ENCODE peak calls at places on chromosomes 16 and 17, in six cellular contexts. One of them, this sample, is unnamed.

GRCh38 chr16:86227041-86227440 is 283.3 kb upstream of the FOXF1 start:
- DNase-seq in K562: no peak
- DNase-seq in HL-60: no peak
- DNase-seq in GM12878: no peak
- DNase-seq in HepG2: no peak
- DNase-seq in H1: no peak
- DNase-seq in this sample: no peak

GRCh38 chr17:78409191-78409621 is 30.8 kb downstream of the PGS1 start:
- DNase-seq in K562: no peak
- DNase-seq in HL-60: no peak
- DNase-seq in GM12878: no peak
- DNase-seq in HepG2: no peak
- DNase-seq in H1: no peak
- DNase-seq in this sample: no peak

GRCh38 chr16:11030990-11031510 is 86.7 kb downstream of the CLEC16A start:
- DNase-seq in K562: no peak
- DNase-seq in HL-60: no peak
- DNase-seq in GM12878: no peak
- DNase-seq in HepG2: no peak
- DNase-seq in H1: no peak
- DNase-seq in this sample: no peak

GRCh38 chr17:33922971-33923370 is 332.1 kb upstream of the CCL2 start:
- DNase-seq in K562: no peak
- DNase-seq in HL-60: no peak
- DNase-seq in GM12878: no peak
- DNase-seq in HepG2: no peak
- DNase-seq in H1: no peak
- DNase-seq in this sample: no peak

GRCh38 chr17:75153854-75154194 is 488 bp downstream of the JPT1 start:
- DNase-seq in K562: peak
- DNase-seq in HL-60: no peak
- DNase-seq in GM12878: no peak
- DNase-seq in HepG2: no peak
- DNase-seq in H1: no peak
- DNase-seq in this sample: no peak

GRCh38 chr16:11915644-11916523 is at the start of gene GSPT1:
- DNase-seq in K562: peak
- DNase-seq in HL-60: peak
- DNase-seq in GM12878: peak
- DNase-seq in HepG2: peak
- DNase-seq in H1: peak
- DNase-seq in this sample: peak

GRCh38 chr17:15944720-15945492 is at the start of gene ADORA2B:
- DNase-seq in K562: peak
- DNase-seq in HL-60: peak
- DNase-seq in GM12878: no peak
- DNase-seq in HepG2: peak
- DNase-seq in H1: no peak
- DNase-seq in this sample: peak

GRCh38 chr17:71484546-71484945 is 636.3 kb upstream of the SOX9 start:
- DNase-seq in K562: no peak
- DNase-seq in HL-60: no peak
- DNase-seq in GM12878: no peak
- DNase-seq in HepG2: no peak
- DNase-seq in H1: no peak
- DNase-seq in this sample: no peak

GRCh38 chr17:38735161-38735997 is 5.2 kb downstream of the CISD3 start:
- DNase-seq in K562: peak
- DNase-seq in HL-60: no peak
- DNase-seq in GM12878: no peak
- DNase-seq in HepG2: peak
- DNase-seq in H1: no peak
- DNase-seq in this sample: peak

GRCh38 chr17:77863814-77864161 is 94.7 kb upstream of the TNRC6C start:
- DNase-seq in K562: peak
- DNase-seq in HL-60: no peak
- DNase-seq in GM12878: no peak
- DNase-seq in HepG2: peak
- DNase-seq in H1: no peak
- DNase-seq in this sample: peak

GRCh38 chr17:80244871-80245509 is 15.7 kb upstream of the RNF213 start:
- DNase-seq in K562: no peak
- DNase-seq in HL-60: no peak
- DNase-seq in GM12878: no peak
- DNase-seq in HepG2: no peak
- DNase-seq in H1: no peak
- DNase-seq in this sample: peak

GRCh38 chr17:81463506-81463905 is 49.1 kb downstream of the ACTG1 start:
- DNase-seq in K562: no peak
- DNase-seq in HL-60: no peak
- DNase-seq in GM12878: no peak
- DNase-seq in HepG2: no peak
- DNase-seq in H1: no peak
- DNase-seq in this sample: no peak

GRCh38 chr17:40355123-40355803 is 9.3 kb downstream of the GJD3 start:
- DNase-seq in K562: peak
- DNase-seq in HL-60: no peak
- DNase-seq in GM12878: no peak
- DNase-seq in HepG2: peak
- DNase-seq in H1: no peak
- DNase-seq in this sample: peak

GRCh38 chr17:161481-161880 is 20.0 kb downstream of the DOC2B start:
- DNase-seq in K562: no peak
- DNase-seq in HL-60: no peak
- DNase-seq in GM12878: no peak
- DNase-seq in HepG2: no peak
- DNase-seq in H1: no peak
- DNase-seq in this sample: no peak

GRCh38 chr16:9123401-9123800 is 32.0 kb downstream of the HAPSTR1 start:
- DNase-seq in K562: no peak
- DNase-seq in HL-60: no peak
- DNase-seq in GM12878: no peak
- DNase-seq in HepG2: no peak
- DNase-seq in H1: no peak
- DNase-seq in this sample: no peak

GRCh38 chr16:9122969-9123368 is 31.5 kb downstream of the HAPSTR1 start:
- DNase-seq in K562: no peak
- DNase-seq in HL-60: no peak
- DNase-seq in GM12878: no peak
- DNase-seq in HepG2: no peak
- DNase-seq in H1: no peak
- DNase-seq in this sample: no peak

GRCh38 chr16:9122342-9122741 is 30.9 kb downstream of the HAPSTR1 start:
- DNase-seq in K562: no peak
- DNase-seq in HL-60: no peak
- DNase-seq in GM12878: no peak
- DNase-seq in HepG2: no peak
- DNase-seq in H1: no peak
- DNase-seq in this sample: no peak

GRCh38 chr16:9116141-9116540 is 24.7 kb downstream of the HAPSTR1 start:
- DNase-seq in K562: no peak
- DNase-seq in HL-60: no peak
- DNase-seq in GM12878: no peak
- DNase-seq in HepG2: no peak
- DNase-seq in H1: no peak
- DNase-seq in this sample: no peak

DNA sequence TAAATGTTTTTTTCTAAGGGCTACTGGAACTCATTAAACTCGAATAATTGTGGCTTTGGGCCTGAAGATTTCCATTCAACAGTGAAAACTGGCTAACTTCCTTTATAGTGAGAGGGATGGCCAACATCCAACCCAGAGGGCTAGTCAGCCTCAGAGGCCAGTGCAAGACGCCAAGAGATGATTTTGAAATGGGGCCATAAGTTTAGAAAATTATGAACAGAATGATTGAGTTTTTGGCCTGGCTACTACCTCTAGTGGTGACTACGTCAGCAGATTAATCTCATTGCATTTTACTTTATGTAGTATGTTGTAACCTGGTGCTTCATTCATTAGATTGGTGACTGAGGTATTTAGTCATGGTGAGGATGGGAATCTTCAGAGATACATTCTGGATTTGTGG is 28.4 kb downstream of the HAPSTR1 start:
- DNase-seq in K562: no peak
- DNase-seq in HL-60: no peak
- DNase-seq in GM12878: no peak
- DNase-seq in HepG2: no peak
- DNase-seq in H1: no peak
- DNase-seq in this sample: no peak
- TF ChIP-seq GABPA in K562: no peak
- TF ChIP-seq GABPA in HL-60: no peak
- TF ChIP-seq GABPA in GM12878: no peak
- TF ChIP-seq GABPA in HepG2: no peak
- TF ChIP-seq GABPA in H1: no peak
- TF ChIP-seq GABPA in this sample: no peak

DNA sequence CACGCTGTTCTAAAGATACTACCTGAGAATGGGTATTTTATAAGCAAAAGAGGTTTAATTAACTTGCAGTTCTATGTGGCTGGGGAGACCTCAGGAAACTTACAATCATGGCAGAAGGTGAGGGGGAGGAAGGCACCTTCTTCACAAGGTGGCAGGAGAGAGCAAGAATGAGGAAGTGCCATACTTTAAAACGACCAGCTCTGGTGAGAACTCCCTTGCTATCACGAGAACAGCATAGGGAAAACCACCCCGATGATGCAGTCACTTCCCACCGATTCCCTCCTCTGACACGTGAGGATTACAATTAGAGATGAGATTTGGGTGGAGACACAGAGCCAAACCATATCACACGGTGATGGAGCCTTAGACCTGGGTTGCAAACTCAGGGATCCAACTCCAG is 317.5 kb upstream of the EEF2KMT start:
- DNase-seq in K562: no peak
- DNase-seq in HL-60: no peak
- DNase-seq in GM12878: no peak
- DNase-seq in HepG2: no peak
- DNase-seq in H1: no peak
- DNase-seq in this sample: no peak
- TF ChIP-seq GABPA in K562: no peak
- TF ChIP-seq GABPA in HL-60: no peak
- TF ChIP-seq GABPA in GM12878: no peak
- TF ChIP-seq GABPA in HepG2: no peak
- TF ChIP-seq GABPA in H1: no peak
- TF ChIP-seq GABPA in this sample: no peak

GRCh38 chr16:89615176-89615575 is 1.7 kb downstream of the DPEP1 start:
- DNase-seq in K562: no peak
- DNase-seq in HL-60: no peak
- DNase-seq in GM12878: no peak
- DNase-seq in HepG2: no peak
- DNase-seq in H1: no peak
- DNase-seq in this sample: no peak

GRCh38 chr16:89613954-89614459 is 565 bp downstream of the DPEP1 start:
- DNase-seq in K562: no peak
- DNase-seq in HL-60: no peak
- DNase-seq in GM12878: no peak
- DNase-seq in HepG2: no peak
- DNase-seq in H1: no peak
- DNase-seq in this sample: no peak

GRCh38 chr16:89616576-89617437 is 3.4 kb downstream of the DPEP1 start:
- DNase-seq in K562: no peak
- DNase-seq in HL-60: no peak
- DNase-seq in GM12878: no peak
- DNase-seq in HepG2: no peak
- DNase-seq in H1: no peak
- DNase-seq in this sample: no peak

GRCh38 chr16:89613101-89613953 is at the start of gene DPEP1:
- DNase-seq in K562: no peak
- DNase-seq in HL-60: no peak
- DNase-seq in GM12878: no peak
- DNase-seq in HepG2: no peak
- DNase-seq in H1: no peak
- DNase-seq in this sample: no peak

GRCh38 chr16:89615596-89616090 is 2.2 kb downstream of the DPEP1 start:
- DNase-seq in K562: peak
- DNase-seq in HL-60: no peak
- DNase-seq in GM12878: no peak
- DNase-seq in HepG2: no peak
- DNase-seq in H1: no peak
- DNase-seq in this sample: peak
- TF ChIP-seq GABPA in K562: no peak
- TF ChIP-seq GABPA in HL-60: no peak
- TF ChIP-seq GABPA in GM12878: no peak
- TF ChIP-seq GABPA in HepG2: no peak
- TF ChIP-seq GABPA in H1: peak
- TF ChIP-seq GABPA in this sample: no peak

GRCh38 chr17:10156082-10156445 is 42.3 kb downstream of the GAS7 start:
- DNase-seq in K562: no peak
- DNase-seq in HL-60: no peak
- DNase-seq in GM12878: no peak
- DNase-seq in HepG2: no peak
- DNase-seq in H1: no peak
- DNase-seq in this sample: no peak

GRCh38 chr17:10161392-10161791 is 37.0 kb downstream of the GAS7 start:
- DNase-seq in K562: no peak
- DNase-seq in HL-60: no peak
- DNase-seq in GM12878: no peak
- DNase-seq in HepG2: no peak
- DNase-seq in H1: no peak
- DNase-seq in this sample: no peak

GRCh38 chr17:10155334-10156081 is 42.9 kb downstream of the GAS7 start:
- DNase-seq in K562: no peak
- DNase-seq in HL-60: no peak
- DNase-seq in GM12878: no peak
- DNase-seq in HepG2: no peak
- DNase-seq in H1: no peak
- DNase-seq in this sample: no peak

GRCh38 chr17:10151667-10152496 is 46.5 kb downstream of the GAS7 start:
- DNase-seq in K562: no peak
- DNase-seq in HL-60: peak
- DNase-seq in GM12878: no peak
- DNase-seq in HepG2: no peak
- DNase-seq in H1: no peak
- DNase-seq in this sample: no peak

DNA sequence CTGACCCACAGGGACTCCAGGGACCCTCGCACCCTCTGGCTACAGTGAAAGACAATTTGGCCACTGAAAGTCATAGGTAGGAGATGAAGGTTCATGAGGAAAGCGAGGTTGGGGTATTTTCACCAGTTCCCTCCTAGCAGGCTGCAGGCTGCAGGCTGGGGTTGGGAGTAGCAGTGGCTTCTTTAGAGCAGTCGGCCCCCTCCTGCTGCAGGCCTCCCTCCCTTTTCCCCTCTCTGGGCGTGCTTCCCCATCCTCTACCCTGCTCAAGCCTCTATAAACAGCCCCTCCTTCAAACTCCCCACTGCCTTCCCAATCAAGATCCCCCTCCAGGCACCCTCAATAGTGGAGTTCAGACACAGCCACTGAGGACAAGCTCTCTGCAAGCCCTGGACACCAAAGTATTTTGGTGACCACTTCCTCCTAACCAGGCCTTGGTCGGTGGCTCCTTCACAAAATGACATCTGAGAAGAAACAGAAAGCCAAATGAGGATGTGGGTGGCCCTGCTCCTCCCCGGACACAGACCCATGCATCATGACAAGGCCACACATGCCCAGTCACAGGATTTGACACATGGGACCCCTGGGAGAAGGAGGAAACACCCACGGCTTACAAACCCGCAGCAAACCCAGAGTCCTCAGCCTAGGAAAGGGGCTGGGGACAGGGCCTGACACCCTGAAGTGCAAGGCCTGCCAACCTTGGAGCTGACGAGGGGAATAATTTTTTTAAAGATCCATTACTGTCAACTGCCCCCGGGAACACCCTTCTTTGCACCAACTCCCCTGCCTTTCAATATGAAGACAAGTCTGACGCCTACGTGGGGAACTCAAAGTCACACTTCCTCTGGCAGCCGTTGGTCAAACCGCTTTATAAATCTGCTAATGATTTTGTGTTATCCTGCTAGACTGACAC is 41.6 kb downstream of the GAS7 start:
- DNase-seq in K562: no peak
- DNase-seq in HL-60: peak
- DNase-seq in GM12878: peak
- DNase-seq in HepG2: no peak
- DNase-seq in H1: no peak
- DNase-seq in this sample: no peak
- TF ChIP-seq GABPA in K562: no peak
- TF ChIP-seq GABPA in HL-60: no peak
- TF ChIP-seq GABPA in GM12878: no peak
- TF ChIP-seq GABPA in HepG2: no peak
- TF ChIP-seq GABPA in H1: no peak
- TF ChIP-seq GABPA in this sample: no peak

This sample was measured in SK-N-SH.